ENCODE peak calls at places on chromosomes 4 and X, in nine cellular contexts. One of them, this sample, is unnamed.

GRCh38 chrX:137479394-137479793 is 86.5 kb upstream of the ZIC3 start:
- DNase-seq in hepatocyte: no peak
- DNase-seq in GM20000: no peak
- DNase-seq in heart left ventricle: no peak
- DNase-seq in gastrocnemius medialis: no peak
- DNase-seq in astrocyte: no peak
- DNase-seq in heart right ventricle: no peak
- DNase-seq in CD14-positive monocyte: no peak
- DNase-seq in choroid plexus epithelial cell: no peak
- DNase-seq in this sample: no peak

GRCh38 chrX:74242050-74242449 is 61.9 kb upstream of the ZCCHC13 start:
- DNase-seq in heart left ventricle: no peak
- DNase-seq in heart right ventricle: no peak
- DNase-seq in gastrocnemius medialis: no peak
- DNase-seq in hepatocyte: no peak
- DNase-seq in CD14-positive monocyte: no peak
- DNase-seq in choroid plexus epithelial cell: peak
- DNase-seq in GM20000: no peak
- DNase-seq in astrocyte: peak
- DNase-seq in this sample: peak

GRCh38 chr4:148315049-148315448 is 127.2 kb downstream of the NR3C2 start:
- DNase-seq in gastrocnemius medialis: no peak
- DNase-seq in heart left ventricle: no peak
- DNase-seq in GM20000: no peak
- DNase-seq in CD14-positive monocyte: no peak
- DNase-seq in hepatocyte: no peak
- DNase-seq in choroid plexus epithelial cell: peak
- DNase-seq in heart right ventricle: no peak
- DNase-seq in astrocyte: peak
- DNase-seq in this sample: no peak

GRCh38 chrX:46574941-46575381 is 1.4 kb downstream of the CHST7 start:
- DNase-seq in gastrocnemius medialis: no peak
- DNase-seq in heart right ventricle: no peak
- DNase-seq in choroid plexus epithelial cell: peak
- DNase-seq in GM20000: peak
- DNase-seq in hepatocyte: peak
- DNase-seq in CD14-positive monocyte: no peak
- DNase-seq in astrocyte: no peak
- DNase-seq in heart left ventricle: peak
- DNase-seq in this sample: no peak

GRCh38 chr4:95547708-95548471 is 883 bp downstream of the UNC5C start:
- DNase-seq in heart right ventricle: peak
- DNase-seq in choroid plexus epithelial cell: peak
- DNase-seq in gastrocnemius medialis: no peak
- DNase-seq in CD14-positive monocyte: peak
- DNase-seq in hepatocyte: peak
- DNase-seq in astrocyte: peak
- DNase-seq in GM20000: peak
- DNase-seq in heart left ventricle: peak
- DNase-seq in this sample: no peak

GRCh38 chr4:145132521-145133098 is 34.5 kb downstream of the ABCE1 start:
- DNase-seq in gastrocnemius medialis: no peak
- DNase-seq in GM20000: peak
- DNase-seq in choroid plexus epithelial cell: peak
- DNase-seq in heart left ventricle: no peak
- DNase-seq in astrocyte: peak
- DNase-seq in heart right ventricle: peak
- DNase-seq in CD14-positive monocyte: no peak
- DNase-seq in hepatocyte: no peak
- DNase-seq in this sample: no peak

GRCh38 chr4:19429684-19430083 is 822.0 kb upstream of the SLIT2 start:
- DNase-seq in GM20000: no peak
- DNase-seq in hepatocyte: no peak
- DNase-seq in gastrocnemius medialis: no peak
- DNase-seq in heart right ventricle: no peak
- DNase-seq in astrocyte: no peak
- DNase-seq in heart left ventricle: no peak
- DNase-seq in choroid plexus epithelial cell: no peak
- DNase-seq in CD14-positive monocyte: no peak
- DNase-seq in this sample: no peak

GRCh38 chrX:103774070-103774642 is 2.5 kb upstream of the PLP1 start:
- DNase-seq in GM20000: no peak
- DNase-seq in choroid plexus epithelial cell: peak
- DNase-seq in heart left ventricle: no peak
- DNase-seq in hepatocyte: peak
- DNase-seq in astrocyte: no peak
- DNase-seq in heart right ventricle: no peak
- DNase-seq in CD14-positive monocyte: no peak
- DNase-seq in gastrocnemius medialis: no peak
- DNase-seq in this sample: peak

GRCh38 chr4:119020158-119020557 is 115.5 kb upstream of the MYOZ2 start:
- DNase-seq in GM20000: no peak
- DNase-seq in choroid plexus epithelial cell: peak
- DNase-seq in CD14-positive monocyte: no peak
- DNase-seq in astrocyte: peak
- DNase-seq in gastrocnemius medialis: no peak
- DNase-seq in hepatocyte: peak
- DNase-seq in heart left ventricle: no peak
- DNase-seq in heart right ventricle: no peak
- DNase-seq in this sample: peak

GRCh38 chrX:18441780-18442367 is 16.5 kb downstream of the CDKL5 start:
- DNase-seq in gastrocnemius medialis: no peak
- DNase-seq in hepatocyte: no peak
- DNase-seq in CD14-positive monocyte: no peak
- DNase-seq in GM20000: no peak
- DNase-seq in astrocyte: no peak
- DNase-seq in heart left ventricle: no peak
- DNase-seq in heart right ventricle: no peak
- DNase-seq in choroid plexus epithelial cell: no peak
- DNase-seq in this sample: no peak

GRCh38 chr4:2334826-2335728 is 73.2 kb upstream of the MXD4 start:
- DNase-seq in choroid plexus epithelial cell: no peak
- DNase-seq in hepatocyte: peak
- DNase-seq in gastrocnemius medialis: no peak
- DNase-seq in astrocyte: no peak
- DNase-seq in heart left ventricle: no peak
- DNase-seq in heart right ventricle: no peak
- DNase-seq in GM20000: peak
- DNase-seq in CD14-positive monocyte: no peak
- DNase-seq in this sample: no peak

GRCh38 chr4:26821677-26822503 is 38.8 kb upstream of the STIM2 start:
- DNase-seq in heart left ventricle: no peak
- DNase-seq in hepatocyte: peak
- DNase-seq in heart right ventricle: no peak
- DNase-seq in CD14-positive monocyte: peak
- DNase-seq in astrocyte: no peak
- DNase-seq in GM20000: no peak
- DNase-seq in choroid plexus epithelial cell: no peak
- DNase-seq in gastrocnemius medialis: no peak
- DNase-seq in this sample: no peak

GRCh38 chr4:58711039-58711438 is 1600.9 kb upstream of the IGFBP7 start:
- DNase-seq in heart left ventricle: no peak
- DNase-seq in GM20000: no peak
- DNase-seq in CD14-positive monocyte: no peak
- DNase-seq in gastrocnemius medialis: no peak
- DNase-seq in choroid plexus epithelial cell: no peak
- DNase-seq in heart right ventricle: no peak
- DNase-seq in astrocyte: no peak
- DNase-seq in hepatocyte: no peak
- DNase-seq in this sample: no peak

GRCh38 chrX:70479197-70479969 is 34.7 kb downstream of the DLG3 start:
- DNase-seq in gastrocnemius medialis: no peak
- DNase-seq in choroid plexus epithelial cell: peak
- DNase-seq in CD14-positive monocyte: no peak
- DNase-seq in hepatocyte: peak
- DNase-seq in heart right ventricle: no peak
- DNase-seq in GM20000: no peak
- DNase-seq in heart left ventricle: no peak
- DNase-seq in astrocyte: peak
- DNase-seq in this sample: peak

GRCh38 chr4:112520598-112521122 is 4.7 kb upstream of the NEUROG2 start:
- DNase-seq in CD14-positive monocyte: no peak
- DNase-seq in choroid plexus epithelial cell: no peak
- DNase-seq in hepatocyte: no peak
- DNase-seq in gastrocnemius medialis: no peak
- DNase-seq in astrocyte: no peak
- DNase-seq in heart left ventricle: no peak
- DNase-seq in heart right ventricle: no peak
- DNase-seq in GM20000: no peak
- DNase-seq in this sample: no peak

GRCh38 chr4:88592600-88593448 is 544 bp downstream of the HERC3 start:
- DNase-seq in heart right ventricle: peak
- DNase-seq in CD14-positive monocyte: peak
- DNase-seq in astrocyte: peak
- DNase-seq in GM20000: peak
- DNase-seq in choroid plexus epithelial cell: peak
- DNase-seq in gastrocnemius medialis: peak
- DNase-seq in heart left ventricle: peak
- DNase-seq in hepatocyte: peak
- DNase-seq in this sample: peak
- TF ChIP-seq CTCF in heart right ventricle: no peak
- TF ChIP-seq CTCF in CD14-positive monocyte: no peak
- TF ChIP-seq CTCF in astrocyte: no peak
- TF ChIP-seq CTCF in GM20000: no peak
- TF ChIP-seq CTCF in choroid plexus epithelial cell: no peak
- TF ChIP-seq CTCF in gastrocnemius medialis: no peak
- TF ChIP-seq CTCF in heart left ventricle: no peak
- TF ChIP-seq CTCF in hepatocyte: no peak
- TF ChIP-seq CTCF in this sample: no peak

GRCh38 chr4:169246957-169247396 is 23.8 kb downstream of the SH3RF1 start:
- DNase-seq in GM20000: no peak
- DNase-seq in heart right ventricle: no peak
- DNase-seq in heart left ventricle: no peak
- DNase-seq in gastrocnemius medialis: no peak
- DNase-seq in CD14-positive monocyte: no peak
- DNase-seq in astrocyte: no peak
- DNase-seq in choroid plexus epithelial cell: no peak
- DNase-seq in hepatocyte: no peak
- DNase-seq in this sample: no peak

GRCh38 chr4:169248645-169249044 is 22.1 kb downstream of the SH3RF1 start:
- DNase-seq in heart left ventricle: no peak
- DNase-seq in choroid plexus epithelial cell: no peak
- DNase-seq in hepatocyte: no peak
- DNase-seq in heart right ventricle: no peak
- DNase-seq in CD14-positive monocyte: no peak
- DNase-seq in gastrocnemius medialis: no peak
- DNase-seq in astrocyte: no peak
- DNase-seq in GM20000: no peak
- DNase-seq in this sample: no peak

GRCh38 chr4:169251291-169252235 is 19.2 kb downstream of the SH3RF1 start:
- DNase-seq in gastrocnemius medialis: no peak
- DNase-seq in GM20000: no peak
- DNase-seq in choroid plexus epithelial cell: peak
- DNase-seq in heart left ventricle: no peak
- DNase-seq in hepatocyte: peak
- DNase-seq in CD14-positive monocyte: no peak
- DNase-seq in astrocyte: peak
- DNase-seq in heart right ventricle: no peak
- DNase-seq in this sample: no peak

GRCh38 chr4:169250796-169251195 is 20.0 kb downstream of the SH3RF1 start:
- DNase-seq in GM20000: no peak
- DNase-seq in CD14-positive monocyte: no peak
- DNase-seq in gastrocnemius medialis: no peak
- DNase-seq in heart right ventricle: no peak
- DNase-seq in hepatocyte: no peak
- DNase-seq in astrocyte: no peak
- DNase-seq in heart left ventricle: no peak
- DNase-seq in choroid plexus epithelial cell: no peak
- DNase-seq in this sample: no peak

DNA sequence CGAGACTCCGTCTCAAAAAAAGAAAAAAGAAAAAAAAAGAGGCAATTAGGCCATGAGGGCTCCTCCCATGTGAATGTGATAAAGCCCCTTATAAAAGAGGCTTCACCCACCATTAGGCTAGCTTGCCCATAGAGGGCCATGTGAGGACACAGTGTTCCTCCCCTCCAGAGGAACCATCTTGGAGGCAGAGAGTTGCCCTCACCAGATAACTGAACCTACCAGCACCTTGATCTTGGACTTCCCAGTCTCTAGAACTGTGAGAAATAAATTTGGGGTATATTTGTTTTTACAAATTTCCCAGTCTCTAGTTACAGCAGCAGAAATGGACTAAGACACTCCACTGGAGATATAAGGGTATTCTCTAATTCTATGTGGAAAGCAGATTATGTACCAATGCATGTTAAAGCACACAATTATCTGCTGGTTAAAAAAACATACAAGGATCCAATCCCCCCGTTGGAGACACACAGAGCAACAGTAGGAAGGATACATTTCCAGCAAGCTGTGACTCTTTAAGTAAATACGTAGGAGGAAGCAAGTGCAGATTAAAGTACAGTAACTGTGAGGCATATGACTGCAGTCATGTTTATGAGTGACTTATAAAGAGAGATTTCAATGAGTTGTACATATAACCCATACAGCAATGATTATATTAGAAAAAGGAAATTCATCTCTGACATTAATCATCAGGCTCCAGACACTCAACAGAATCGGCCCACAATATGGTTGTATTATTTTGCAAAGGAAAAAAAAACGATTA is 21.4 kb downstream of the SH3RF1 start:
- DNase-seq in heart left ventricle: no peak
- DNase-seq in heart right ventricle: no peak
- DNase-seq in choroid plexus epithelial cell: peak
- DNase-seq in gastrocnemius medialis: no peak
- DNase-seq in GM20000: no peak
- DNase-seq in astrocyte: peak
- DNase-seq in hepatocyte: peak
- DNase-seq in CD14-positive monocyte: no peak
- DNase-seq in this sample: peak
- TF ChIP-seq CTCF in heart left ventricle: no peak
- TF ChIP-seq CTCF in heart right ventricle: no peak
- TF ChIP-seq CTCF in choroid plexus epithelial cell: no peak
- TF ChIP-seq CTCF in gastrocnemius medialis: no peak
- TF ChIP-seq CTCF in GM20000: no peak
- TF ChIP-seq CTCF in astrocyte: no peak
- TF ChIP-seq CTCF in hepatocyte: no peak
- TF ChIP-seq CTCF in CD14-positive monocyte: no peak
- TF ChIP-seq CTCF in this sample: no peak

GRCh38 chrX:41145920-41146608 is 60.8 kb downstream of the USP9X start:
- DNase-seq in choroid plexus epithelial cell: peak
- DNase-seq in CD14-positive monocyte: no peak
- DNase-seq in astrocyte: peak
- DNase-seq in hepatocyte: peak
- DNase-seq in GM20000: no peak
- DNase-seq in heart left ventricle: no peak
- DNase-seq in gastrocnemius medialis: no peak
- DNase-seq in heart right ventricle: no peak
- DNase-seq in this sample: peak
- TF ChIP-seq CTCF in choroid plexus epithelial cell: peak
- TF ChIP-seq CTCF in CD14-positive monocyte: no peak
- TF ChIP-seq CTCF in astrocyte: no peak
- TF ChIP-seq CTCF in hepatocyte: no peak
- TF ChIP-seq CTCF in GM20000: no peak
- TF ChIP-seq CTCF in heart left ventricle: no peak
- TF ChIP-seq CTCF in gastrocnemius medialis: no peak
- TF ChIP-seq CTCF in heart right ventricle: no peak
- TF ChIP-seq CTCF in this sample: no peak

DNA sequence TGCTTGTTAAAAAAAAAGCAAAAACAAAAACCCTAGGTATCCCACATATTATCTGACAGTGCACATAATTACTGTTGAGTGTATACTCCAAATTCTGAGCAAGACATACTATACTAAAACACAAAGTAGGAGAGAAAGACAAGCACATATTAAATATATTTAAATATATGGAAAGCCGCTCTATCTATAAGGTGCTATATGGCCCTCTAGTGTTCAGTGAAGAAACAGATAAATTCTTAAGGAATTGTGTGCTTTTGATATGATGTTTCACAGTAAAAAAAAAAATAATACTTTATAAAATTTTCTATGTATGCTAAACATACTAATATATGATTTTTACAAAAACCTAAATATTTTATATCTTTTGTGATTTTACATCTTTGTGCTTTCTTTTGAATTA is 137.8 kb downstream of the FBXW7 start:
- DNase-seq in heart right ventricle: no peak
- DNase-seq in heart left ventricle: no peak
- DNase-seq in hepatocyte: peak
- DNase-seq in CD14-positive monocyte: no peak
- DNase-seq in choroid plexus epithelial cell: peak
- DNase-seq in gastrocnemius medialis: no peak
- DNase-seq in astrocyte: no peak
- DNase-seq in GM20000: no peak
- DNase-seq in this sample: peak
- TF ChIP-seq CTCF in heart right ventricle: peak
- TF ChIP-seq CTCF in heart left ventricle: peak
- TF ChIP-seq CTCF in hepatocyte: peak
- TF ChIP-seq CTCF in CD14-positive monocyte: peak
- TF ChIP-seq CTCF in choroid plexus epithelial cell: peak
- TF ChIP-seq CTCF in gastrocnemius medialis: peak
- TF ChIP-seq CTCF in astrocyte: peak
- TF ChIP-seq CTCF in GM20000: no peak
- TF ChIP-seq CTCF in this sample: peak

This sample was measured in HFFc6.